ENCODE peak calls at places on chromosomes 7 and 10, in nine cellular contexts. V is psoas muscle; G is colonic mucosa; E is mesothelial cell of epicardium; I is activated CD8-positive, alpha-beta T cell treated with anti-CD3 and anti-CD28 coated beads for 36 hours; M is H9; P is PC-3; T is neural progenitor cell; Z is body of pancreas. U is an unnamed sample.

GRCh38 chr7:93574646-93575554 is at the start of gene CALCR:
- DNase-seq in V (no peak), G (no peak), E (peak), I (no peak), M (peak), P (no peak), T (peak), Z (no peak), U (peak)

GRCh38 chr10:15489431-15489830 is 118.3 kb upstream of the FAM171A1 start:
- DNase-seq in V (no peak), G (no peak), E (no peak), I (no peak), M (no peak), P (no peak), T (no peak), Z (no peak), U (no peak)

GRCh38 chr10:9302142-9302746 is 1247.8 kb downstream of the GATA3 start:
- DNase-seq in V (no peak), G (no peak), E (no peak), I (peak), M (no peak), P (peak), T (peak), Z (peak), U (no peak)

GRCh38 chr10:103926722-103927319 is 8.8 kb upstream of the STN1 start:
- DNase-seq in V (no peak), G (no peak), E (no peak), I (no peak), M (no peak), P (no peak), T (no peak), Z (no peak), U (no peak)

GRCh38 chr10:49592726-49593563 is 17.2 kb upstream of the SLC18A3 start:
- DNase-seq in V (no peak), G (peak), E (peak), I (peak), M (peak), P (peak), T (peak), Z (peak), U (no peak)

GRCh38 chr10:35194906-35195305 is 68.3 kb downstream of the CREM start:
- DNase-seq in V (no peak), G (no peak), E (no peak), I (peak), M (no peak), P (peak), T (no peak), Z (peak), U (no peak)

GRCh38 chr7:48298779-48299178 is 127.5 kb downstream of the ABCA13 start:
- DNase-seq in V (no peak), G (no peak), E (no peak), I (peak), M (no peak), P (peak), T (no peak), Z (no peak), U (no peak)

GRCh38 chr7:124191030-124191429 is 158.2 kb upstream of the TMEM229A start:
- DNase-seq in V (no peak), G (no peak), E (no peak), I (no peak), M (no peak), P (no peak), T (no peak), Z (no peak), U (no peak)

GRCh38 chr10:13390604-13391522 is 42.8 kb upstream of the SEPHS1 start:
- DNase-seq in V (no peak), G (no peak), E (no peak), I (no peak), M (peak), P (no peak), T (no peak), Z (peak), U (no peak)

GRCh38 chr7:18906901-18907300 is 210.5 kb downstream of the TWIST1 start:
- DNase-seq in V (no peak), G (no peak), E (no peak), I (no peak), M (no peak), P (peak), T (peak), Z (no peak), U (no peak)

GRCh38 chr10:31584098-31584631 is 265.1 kb downstream of the ZEB1 start:
- DNase-seq in V (no peak), G (no peak), E (no peak), I (no peak), M (no peak), P (no peak), T (no peak), Z (no peak), U (no peak)

GRCh38 chr10:5557799-5558771 is 33.3 kb downstream of the CALML3 start:
- DNase-seq in V (no peak), G (no peak), E (no peak), I (no peak), M (no peak), P (no peak), T (peak), Z (no peak), U (no peak)

GRCh38 chr7:8516976-8517375 is 83.6 kb downstream of the NXPH1 start:
- DNase-seq in V (no peak), G (no peak), E (no peak), I (no peak), M (no peak), P (peak), T (no peak), Z (no peak), U (no peak)

GRCh38 chr10:128823201-128823600 is 643.8 kb upstream of the MGMT start:
- DNase-seq in V (no peak), G (no peak), E (no peak), I (no peak), M (no peak), P (no peak), T (no peak), Z (no peak), U (no peak)

GRCh38 chr7:50431316-50431715 is 18.8 kb downstream of the FIGNL1 start:
- DNase-seq in V (no peak), G (no peak), E (no peak), I (no peak), M (no peak), P (no peak), T (no peak), Z (no peak), U (no peak)

GRCh38 chr7:33964417-33965115 is 59.2 kb downstream of the BMPER start:
- DNase-seq in V (no peak), G (no peak), E (no peak), I (no peak), M (no peak), P (no peak), T (no peak), Z (no peak), U (no peak)

GRCh38 chr7:156442503-156442902 is 198.1 kb upstream of the RNF32 start:
- DNase-seq in V (no peak), G (no peak), E (no peak), I (no peak), M (no peak), P (no peak), T (no peak), Z (no peak), U (no peak)

GRCh38 chr10:102713483-102713813 is 749 bp downstream of the ARL3 start:
- DNase-seq in V (no peak), G (no peak), E (no peak), I (no peak), M (no peak), P (no peak), T (no peak), Z (no peak), U (no peak)

GRCh38 chr7:121529003-121529402 is 132.9 kb upstream of the FAM3C start:
- DNase-seq in V (no peak), G (no peak), E (no peak), I (no peak), M (no peak), P (peak), T (no peak), Z (no peak), U (no peak)

GRCh38 chr7:123770378-123770777 is 21.6 kb upstream of the WASL start:
- DNase-seq in V (no peak), G (no peak), E (no peak), I (peak), M (no peak), P (peak), T (no peak), Z (no peak), U (no peak)

GRCh38 chr10:84428711-84429110 is 100.3 kb downstream of the CCSER2 start:
- DNase-seq in V (no peak), G (no peak), E (no peak), I (no peak), M (no peak), P (no peak), T (no peak), Z (no peak), U (no peak)

GRCh38 chr10:33332183-33333031 is 2.1 kb downstream of the NRP1 start:
- DNase-seq in V (no peak), G (no peak), E (no peak), I (no peak), M (no peak), P (peak), T (peak), Z (no peak), U (no peak)

GRCh38 chr10:103616705-103617361 is 123.3 kb downstream of the NEURL1 start:
- DNase-seq in V (peak), G (peak), E (no peak), I (no peak), M (no peak), P (no peak), T (no peak), Z (peak), U (no peak)

GRCh38 chr7:80779456-80779855 is 139.4 kb downstream of the SEMA3C start:
- DNase-seq in V (no peak), G (no peak), E (no peak), I (no peak), M (no peak), P (peak), T (no peak), Z (no peak), U (no peak)

GRCh38 chr7:115133248-115133647 is 211.4 kb downstream of the MDFIC start:
- DNase-seq in V (no peak), G (no peak), E (no peak), I (no peak), M (no peak), P (no peak), T (no peak), Z (no peak), U (no peak)

GRCh38 chr7:92437956-92438491 is 9.3 kb upstream of the GATAD1 start:
- DNase-seq in V (no peak), G (no peak), E (no peak), I (no peak), M (peak), P (no peak), T (no peak), Z (no peak), U (no peak)

GRCh38 chr7:116632349-116632748 is 39.6 kb upstream of the MET start:
- DNase-seq in V (no peak), G (no peak), E (no peak), I (no peak), M (no peak), P (no peak), T (no peak), Z (no peak), U (no peak)

GRCh38 chr10:28823501-28824075 is 146.3 kb downstream of the BAMBI start:
- DNase-seq in V (no peak), G (no peak), E (no peak), I (no peak), M (no peak), P (no peak), T (no peak), Z (no peak), U (no peak)

GRCh38 chr7:44114586-44115310 is 8.6 kb downstream of the POLD2 start:
- DNase-seq in V (peak), G (no peak), E (no peak), I (no peak), M (no peak), P (no peak), T (no peak), Z (peak), U (no peak)

GRCh38 chr7:40937879-40938278 is 765.0 kb downstream of the INHBA start:
- DNase-seq in V (no peak), G (no peak), E (no peak), I (no peak), M (peak), P (no peak), T (peak), Z (no peak), U (no peak)

GRCh38 chr10:22618081-22618785 is 96.1 kb downstream of the PIP4K2A start:
- DNase-seq in V (no peak), G (no peak), E (no peak), I (peak), M (no peak), P (peak), T (no peak), Z (no peak), U (no peak)

GRCh38 chr7:46930336-46930735 is 651.6 kb downstream of the TNS3 start:
- DNase-seq in V (no peak), G (no peak), E (no peak), I (no peak), M (no peak), P (peak), T (no peak), Z (no peak), U (no peak)

GRCh38 chr7:98358706-98359105 is 42.2 kb downstream of the BAIAP2L1 start:
- DNase-seq in V (no peak), G (no peak), E (no peak), I (no peak), M (no peak), P (no peak), T (no peak), Z (no peak), U (no peak)

GRCh38 chr10:43857206-43857952 is 208.7 kb upstream of the ZNF32 start:
- DNase-seq in V (no peak), G (no peak), E (no peak), I (no peak), M (no peak), P (peak), T (no peak), Z (peak), U (no peak)

GRCh38 chr10:28928484-28928883 is 251.2 kb downstream of the BAMBI start:
- DNase-seq in V (no peak), G (no peak), E (no peak), I (no peak), M (no peak), P (peak), T (no peak), Z (no peak), U (no peak)

GRCh38 chr7:18320422-18320821 is 175.1 kb upstream of the HDAC9 start:
- DNase-seq in V (no peak), G (no peak), E (no peak), I (no peak), M (no peak), P (peak), T (no peak), Z (no peak), U (no peak)

GRCh38 chr10:110420401-110421193 is 77.1 kb upstream of the DUSP5 start:
- DNase-seq in V (no peak), G (peak), E (no peak), I (peak), M (no peak), P (peak), T (no peak), Z (peak), U (no peak)

GRCh38 chr7:157357129-157358040 is 20.6 kb downstream of the DNAJB6 start:
- DNase-seq in V (no peak), G (no peak), E (no peak), I (peak), M (no peak), P (no peak), T (no peak), Z (no peak), U (no peak)

GRCh38 chr7:10121641-10122040 is 852.0 kb upstream of the PHF14 start:
- DNase-seq in V (no peak), G (no peak), E (no peak), I (no peak), M (no peak), P (no peak), T (peak), Z (no peak), U (no peak)

GRCh38 chr10:21385996-21386620 is 139.4 kb downstream of the SKIDA1 start:
- DNase-seq in V (no peak), G (no peak), E (no peak), I (no peak), M (no peak), P (no peak), T (no peak), Z (no peak), U (no peak)
- TF ChIP-seq CTCF in V (no peak), G (no peak), E (no peak), I (no peak), M (peak), P (no peak), T (no peak), Z (no peak), U (no peak)

GRCh38 chr7:12434012-12434642 is 30.5 kb upstream of the VWDE start:
- DNase-seq in V (no peak), G (no peak), E (no peak), I (no peak), M (no peak), P (peak), T (no peak), Z (no peak), U (no peak)

GRCh38 chr7:12431886-12432285 is 28.2 kb upstream of the VWDE start:
- DNase-seq in V (no peak), G (no peak), E (no peak), I (no peak), M (peak), P (peak), T (peak), Z (no peak), U (no peak)

GRCh38 chr7:12436126-12436525 is 32.5 kb upstream of the VWDE start:
- DNase-seq in V (no peak), G (no peak), E (no peak), I (no peak), M (no peak), P (peak), T (no peak), Z (no peak), U (no peak)

GRCh38 chr7:12440229-12440628 is 36.6 kb upstream of the VWDE start:
- DNase-seq in V (no peak), G (no peak), E (no peak), I (no peak), M (no peak), P (no peak), T (no peak), Z (no peak), U (no peak)

GRCh38 chr7:12436896-12437535 is 33.4 kb upstream of the VWDE start:
- DNase-seq in V (no peak), G (no peak), E (no peak), I (no peak), M (peak), P (peak), T (peak), Z (peak), U (no peak)
- TF ChIP-seq CTCF in V (no peak), G (no peak), E (no peak), I (no peak), M (peak), P (peak), T (peak), Z (no peak), U (peak)

DNA sequence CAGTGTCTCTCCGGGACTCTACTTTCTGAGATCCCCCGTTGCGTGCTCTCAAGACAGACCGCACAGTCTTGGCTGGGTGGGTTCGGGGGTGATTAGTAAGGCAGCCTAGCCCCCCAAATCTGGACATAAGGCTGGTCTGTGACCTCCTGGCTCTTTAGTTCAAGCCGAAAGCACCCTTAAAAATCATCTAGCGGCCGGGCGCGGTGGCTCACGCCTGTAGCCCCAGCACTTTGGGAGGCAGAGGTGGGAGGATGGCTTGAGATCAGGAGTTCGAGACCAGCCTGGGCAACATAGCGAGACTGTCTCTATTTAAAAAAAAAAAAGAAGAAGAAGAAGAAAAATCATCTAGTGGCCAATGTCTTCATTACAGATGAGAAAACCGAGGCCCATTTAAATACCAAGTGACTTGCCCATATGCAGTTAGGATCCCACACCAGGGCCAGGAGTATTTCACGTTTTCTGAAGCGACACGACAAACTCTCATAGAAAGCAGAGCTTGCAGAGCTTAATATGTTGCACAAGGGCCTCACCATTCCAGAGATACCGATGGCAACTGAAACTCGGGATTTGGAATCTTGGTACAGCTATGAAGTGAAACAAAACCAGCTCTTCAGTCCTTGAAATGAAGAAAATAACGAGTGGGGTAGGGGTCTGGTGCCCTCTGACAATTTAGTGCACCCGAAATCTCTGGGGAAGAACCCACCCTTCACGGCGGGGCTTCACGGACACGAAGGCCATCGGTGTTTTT is 696 bp upstream of the HILPDA start:
- DNase-seq in V (no peak), G (no peak), E (no peak), I (no peak), M (no peak), P (peak), T (peak), Z (no peak), U (no peak)
- TF ChIP-seq CTCF in V (no peak), G (no peak), E (no peak), I (peak), M (no peak), P (no peak), T (peak), Z (peak), U (no peak)

GRCh38 chr7:20217193-20217948 is at the start of gene MACC1:
- DNase-seq in V (peak), G (peak), E (peak), I (peak), M (peak), P (peak), T (peak), Z (peak), U (no peak)
- TF ChIP-seq CTCF in V (no peak), G (peak), E (no peak), I (no peak), M (peak), P (peak), T (peak), Z (peak), U (no peak)

GRCh38 chr7:151992375-151992774 is 33.1 kb upstream of the GALNT11 start:
- DNase-seq in V (peak), G (peak), E (peak), I (peak), M (peak), P (peak), T (peak), Z (peak), U (no peak)
- TF ChIP-seq CTCF in V (peak), G (no peak), E (no peak), I (no peak), M (peak), P (peak), T (peak), Z (peak), U (peak)

DNA sequence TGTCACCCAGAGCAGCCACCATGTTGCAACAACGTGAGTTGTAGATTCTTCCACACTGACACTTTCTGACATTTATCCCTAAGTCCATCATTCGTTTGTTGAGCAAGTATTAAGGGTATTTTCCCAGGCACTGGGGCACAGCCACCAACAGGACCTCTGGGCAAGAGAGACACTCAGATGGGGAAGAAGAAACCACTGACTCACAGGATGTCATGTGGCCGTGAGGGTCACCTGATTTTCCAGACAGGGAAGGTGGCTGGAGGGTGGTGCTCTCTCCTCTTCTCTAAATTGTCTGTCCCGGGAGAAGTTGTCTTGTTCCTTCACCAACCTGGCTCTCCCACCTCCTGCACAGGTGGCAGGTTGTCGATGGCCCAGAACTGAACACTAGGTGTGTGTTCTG is 51.7 kb upstream of the PPIF start:
- DNase-seq in V (no peak), G (no peak), E (no peak), I (peak), M (no peak), P (peak), T (no peak), Z (peak), U (no peak)
- TF ChIP-seq CTCF in V (no peak), G (no peak), E (no peak), I (no peak), M (no peak), P (no peak), T (no peak), Z (no peak), U (no peak)